ENCODE peak calls at places on chromosomes 16 and 17, in nine cellular contexts. One of them, this sample, is unnamed.

GRCh38 chr17:37239690-37240344 is 136.0 kb upstream of the C17orf78 start:
- DNase-seq in CD4-positive, alpha-beta T cell: no peak
- DNase-seq in body of pancreas: no peak
- DNase-seq in CD8-positive, alpha-beta T cell: no peak
- DNase-seq in kidney: no peak
- DNase-seq in prostate gland: no peak
- DNase-seq in Peyer's patch: no peak
- DNase-seq in endothelial cell: no peak
- DNase-seq in thoracic aorta: no peak
- DNase-seq in this sample: no peak

GRCh38 chr17:79230576-79230975 is 156.0 kb downstream of the ENGASE start:
- DNase-seq in CD4-positive, alpha-beta T cell: no peak
- DNase-seq in body of pancreas: no peak
- DNase-seq in CD8-positive, alpha-beta T cell: no peak
- DNase-seq in kidney: no peak
- DNase-seq in prostate gland: no peak
- DNase-seq in Peyer's patch: no peak
- DNase-seq in endothelial cell: no peak
- DNase-seq in thoracic aorta: no peak
- DNase-seq in this sample: no peak

GRCh38 chr16:22250522-22250921 is 44.4 kb downstream of the EEF2K start:
- DNase-seq in CD4-positive, alpha-beta T cell: no peak
- DNase-seq in body of pancreas: no peak
- DNase-seq in CD8-positive, alpha-beta T cell: no peak
- DNase-seq in kidney: no peak
- DNase-seq in prostate gland: no peak
- DNase-seq in Peyer's patch: no peak
- DNase-seq in endothelial cell: no peak
- DNase-seq in thoracic aorta: no peak
- DNase-seq in this sample: no peak

GRCh38 chr16:4660454-4661007 is 32.8 kb upstream of the NUDT16L1 start:
- DNase-seq in CD4-positive, alpha-beta T cell: peak
- DNase-seq in body of pancreas: peak
- DNase-seq in CD8-positive, alpha-beta T cell: peak
- DNase-seq in kidney: peak
- DNase-seq in prostate gland: no peak
- DNase-seq in Peyer's patch: peak
- DNase-seq in endothelial cell: no peak
- DNase-seq in thoracic aorta: no peak
- DNase-seq in this sample: no peak

GRCh38 chr17:67765623-67766022 is 47.9 kb downstream of the NOL11 start:
- DNase-seq in CD4-positive, alpha-beta T cell: no peak
- DNase-seq in body of pancreas: no peak
- DNase-seq in CD8-positive, alpha-beta T cell: no peak
- DNase-seq in kidney: no peak
- DNase-seq in prostate gland: no peak
- DNase-seq in Peyer's patch: no peak
- DNase-seq in endothelial cell: no peak
- DNase-seq in thoracic aorta: no peak
- DNase-seq in this sample: no peak

GRCh38 chr16:64892843-64893242 is 229.0 kb downstream of the CDH11 start:
- DNase-seq in CD4-positive, alpha-beta T cell: no peak
- DNase-seq in body of pancreas: no peak
- DNase-seq in CD8-positive, alpha-beta T cell: no peak
- DNase-seq in kidney: no peak
- DNase-seq in prostate gland: no peak
- DNase-seq in Peyer's patch: no peak
- DNase-seq in endothelial cell: no peak
- DNase-seq in thoracic aorta: no peak
- DNase-seq in this sample: no peak

GRCh38 chr16:81237282-81237681 is 1.2 kb upstream of the BCO1 start:
- DNase-seq in CD4-positive, alpha-beta T cell: no peak
- DNase-seq in body of pancreas: peak
- DNase-seq in CD8-positive, alpha-beta T cell: no peak
- DNase-seq in kidney: no peak
- DNase-seq in prostate gland: peak
- DNase-seq in Peyer's patch: peak
- DNase-seq in endothelial cell: no peak
- DNase-seq in thoracic aorta: no peak
- DNase-seq in this sample: no peak

GRCh38 chr16:78926723-78927200 is 673.8 kb downstream of the MAF start:
- DNase-seq in CD4-positive, alpha-beta T cell: no peak
- DNase-seq in body of pancreas: no peak
- DNase-seq in CD8-positive, alpha-beta T cell: no peak
- DNase-seq in kidney: no peak
- DNase-seq in prostate gland: no peak
- DNase-seq in Peyer's patch: no peak
- DNase-seq in endothelial cell: no peak
- DNase-seq in thoracic aorta: no peak
- DNase-seq in this sample: no peak

GRCh38 chr16:87957296-87958069 is 6.2 kb downstream of the BANP start:
- DNase-seq in CD4-positive, alpha-beta T cell: no peak
- DNase-seq in body of pancreas: no peak
- DNase-seq in CD8-positive, alpha-beta T cell: no peak
- DNase-seq in kidney: no peak
- DNase-seq in prostate gland: no peak
- DNase-seq in Peyer's patch: no peak
- DNase-seq in endothelial cell: no peak
- DNase-seq in thoracic aorta: no peak
- DNase-seq in this sample: no peak

GRCh38 chr16:87956169-87956770 is 5.0 kb downstream of the BANP start:
- DNase-seq in CD4-positive, alpha-beta T cell: peak
- DNase-seq in body of pancreas: no peak
- DNase-seq in CD8-positive, alpha-beta T cell: peak
- DNase-seq in kidney: no peak
- DNase-seq in prostate gland: no peak
- DNase-seq in Peyer's patch: peak
- DNase-seq in endothelial cell: no peak
- DNase-seq in thoracic aorta: no peak
- DNase-seq in this sample: peak

GRCh38 chr16:87958632-87959031 is 7.4 kb downstream of the BANP start:
- DNase-seq in CD4-positive, alpha-beta T cell: no peak
- DNase-seq in body of pancreas: no peak
- DNase-seq in CD8-positive, alpha-beta T cell: no peak
- DNase-seq in kidney: no peak
- DNase-seq in prostate gland: no peak
- DNase-seq in Peyer's patch: no peak
- DNase-seq in endothelial cell: no peak
- DNase-seq in thoracic aorta: no peak
- DNase-seq in this sample: no peak

GRCh38 chr16:87955302-87956168 is 4.3 kb downstream of the BANP start:
- DNase-seq in CD4-positive, alpha-beta T cell: no peak
- DNase-seq in body of pancreas: no peak
- DNase-seq in CD8-positive, alpha-beta T cell: no peak
- DNase-seq in kidney: no peak
- DNase-seq in prostate gland: no peak
- DNase-seq in Peyer's patch: no peak
- DNase-seq in endothelial cell: no peak
- DNase-seq in thoracic aorta: no peak
- DNase-seq in this sample: no peak

DNA sequence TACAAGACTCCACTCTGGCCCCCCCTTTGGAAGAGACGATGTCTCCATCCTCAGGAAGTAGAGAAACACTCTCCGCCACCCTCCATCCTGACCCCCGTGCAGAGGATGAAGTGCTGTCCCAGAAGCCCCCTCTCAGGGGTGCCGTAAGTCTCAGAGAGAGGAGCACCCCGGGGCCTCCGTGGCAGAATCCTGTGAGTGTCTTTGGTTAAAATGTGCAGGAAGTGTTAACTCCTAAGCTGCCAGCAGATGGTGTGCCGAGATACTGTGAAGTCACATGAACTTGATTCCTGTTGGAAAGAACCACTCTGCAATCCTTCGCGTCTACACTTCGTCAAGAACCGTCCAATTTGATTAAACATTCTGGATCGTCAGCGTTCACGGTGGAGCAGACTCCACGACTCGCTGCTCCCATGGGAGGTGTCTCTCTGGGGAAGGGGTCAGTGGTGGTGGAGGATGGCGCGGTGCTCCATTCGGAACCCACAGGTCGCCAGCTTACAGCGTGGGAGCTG is 5.6 kb downstream of the BANP start:
- DNase-seq in CD4-positive, alpha-beta T cell: no peak
- DNase-seq in body of pancreas: no peak
- DNase-seq in CD8-positive, alpha-beta T cell: no peak
- DNase-seq in kidney: no peak
- DNase-seq in prostate gland: no peak
- DNase-seq in Peyer's patch: no peak
- DNase-seq in endothelial cell: no peak
- DNase-seq in thoracic aorta: no peak
- DNase-seq in this sample: peak
- TF ChIP-seq CTCF in CD4-positive, alpha-beta T cell: no peak
- TF ChIP-seq CTCF in body of pancreas: no peak
- TF ChIP-seq CTCF in CD8-positive, alpha-beta T cell: peak
- TF ChIP-seq CTCF in kidney: no peak
- TF ChIP-seq CTCF in prostate gland: no peak
- TF ChIP-seq CTCF in Peyer's patch: no peak
- TF ChIP-seq CTCF in endothelial cell: no peak
- TF ChIP-seq CTCF in thoracic aorta: no peak
- TF ChIP-seq CTCF in this sample: peak

GRCh38 chr16:57959121-57959520 is 11.8 kb downstream of the CNGB1 start:
- DNase-seq in CD4-positive, alpha-beta T cell: no peak
- DNase-seq in body of pancreas: no peak
- DNase-seq in CD8-positive, alpha-beta T cell: no peak
- DNase-seq in kidney: no peak
- DNase-seq in prostate gland: no peak
- DNase-seq in Peyer's patch: no peak
- DNase-seq in endothelial cell: no peak
- DNase-seq in thoracic aorta: no peak
- DNase-seq in this sample: no peak

GRCh38 chr16:57956270-57956808 is 14.6 kb downstream of the CNGB1 start:
- DNase-seq in CD4-positive, alpha-beta T cell: no peak
- DNase-seq in body of pancreas: no peak
- DNase-seq in CD8-positive, alpha-beta T cell: no peak
- DNase-seq in kidney: peak
- DNase-seq in prostate gland: no peak
- DNase-seq in Peyer's patch: no peak
- DNase-seq in endothelial cell: no peak
- DNase-seq in thoracic aorta: no peak
- DNase-seq in this sample: no peak

GRCh38 chr16:57956924-57957323 is 14.0 kb downstream of the CNGB1 start:
- DNase-seq in CD4-positive, alpha-beta T cell: no peak
- DNase-seq in body of pancreas: no peak
- DNase-seq in CD8-positive, alpha-beta T cell: no peak
- DNase-seq in kidney: peak
- DNase-seq in prostate gland: no peak
- DNase-seq in Peyer's patch: no peak
- DNase-seq in endothelial cell: no peak
- DNase-seq in thoracic aorta: no peak
- DNase-seq in this sample: no peak

GRCh38 chr16:57958544-57958943 is 12.4 kb downstream of the CNGB1 start:
- DNase-seq in CD4-positive, alpha-beta T cell: no peak
- DNase-seq in body of pancreas: no peak
- DNase-seq in CD8-positive, alpha-beta T cell: no peak
- DNase-seq in kidney: no peak
- DNase-seq in prostate gland: no peak
- DNase-seq in Peyer's patch: no peak
- DNase-seq in endothelial cell: no peak
- DNase-seq in thoracic aorta: no peak
- DNase-seq in this sample: no peak

DNA sequence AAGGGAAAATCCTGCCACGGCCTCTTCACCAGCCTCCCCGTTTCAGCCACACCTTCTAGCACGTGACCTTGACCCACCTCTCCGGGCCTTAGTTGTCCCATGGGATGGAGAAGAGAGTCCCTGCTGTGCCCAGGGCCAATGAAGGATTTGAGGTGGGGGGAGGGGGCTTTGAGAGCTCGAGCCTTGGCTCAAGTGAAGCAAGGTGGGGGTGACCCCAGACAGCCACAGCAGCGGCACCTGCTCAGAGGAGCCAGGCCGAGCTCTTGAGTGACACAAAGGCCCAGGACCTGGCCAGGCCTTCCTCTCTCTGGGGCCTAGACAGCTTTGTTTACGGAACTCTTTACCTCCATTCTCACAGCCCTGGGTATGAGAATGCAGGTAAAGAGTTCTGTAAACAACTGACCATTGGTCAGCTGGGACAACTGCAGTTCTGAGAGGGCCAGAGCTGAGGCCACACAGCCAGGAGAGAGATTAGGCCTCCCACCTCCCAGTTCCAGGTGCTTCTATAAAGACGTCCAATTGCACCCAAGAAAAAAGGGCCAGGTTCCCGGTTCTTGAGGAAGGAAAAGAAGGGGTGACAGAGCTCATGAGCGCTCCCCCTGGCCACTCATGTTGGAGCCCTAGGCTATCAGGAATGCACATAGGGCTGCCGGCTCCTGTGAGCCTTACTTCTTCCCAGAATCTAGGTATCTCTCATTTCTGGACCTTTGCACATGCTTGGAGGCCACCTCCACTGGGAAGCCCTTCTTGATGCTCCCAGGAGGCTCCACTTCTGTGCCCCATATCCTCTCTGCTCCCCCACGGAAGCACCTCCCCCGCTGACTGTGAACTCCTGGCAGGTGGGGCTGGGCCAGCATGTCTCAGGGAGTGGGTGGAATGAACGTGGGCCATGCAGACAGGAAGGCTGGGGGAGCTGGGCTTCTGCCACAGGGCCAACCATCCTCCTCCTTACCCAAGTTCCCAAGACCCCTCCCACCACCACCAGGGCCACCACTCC is 13.2 kb downstream of the CNGB1 start:
- DNase-seq in CD4-positive, alpha-beta T cell: no peak
- DNase-seq in body of pancreas: no peak
- DNase-seq in CD8-positive, alpha-beta T cell: no peak
- DNase-seq in kidney: peak
- DNase-seq in prostate gland: no peak
- DNase-seq in Peyer's patch: no peak
- DNase-seq in endothelial cell: no peak
- DNase-seq in thoracic aorta: no peak
- DNase-seq in this sample: no peak
- TF ChIP-seq CTCF in CD4-positive, alpha-beta T cell: no peak
- TF ChIP-seq CTCF in body of pancreas: no peak
- TF ChIP-seq CTCF in CD8-positive, alpha-beta T cell: no peak
- TF ChIP-seq CTCF in kidney: no peak
- TF ChIP-seq CTCF in prostate gland: no peak
- TF ChIP-seq CTCF in Peyer's patch: no peak
- TF ChIP-seq CTCF in endothelial cell: no peak
- TF ChIP-seq CTCF in thoracic aorta: no peak
- TF ChIP-seq CTCF in this sample: no peak

DNA sequence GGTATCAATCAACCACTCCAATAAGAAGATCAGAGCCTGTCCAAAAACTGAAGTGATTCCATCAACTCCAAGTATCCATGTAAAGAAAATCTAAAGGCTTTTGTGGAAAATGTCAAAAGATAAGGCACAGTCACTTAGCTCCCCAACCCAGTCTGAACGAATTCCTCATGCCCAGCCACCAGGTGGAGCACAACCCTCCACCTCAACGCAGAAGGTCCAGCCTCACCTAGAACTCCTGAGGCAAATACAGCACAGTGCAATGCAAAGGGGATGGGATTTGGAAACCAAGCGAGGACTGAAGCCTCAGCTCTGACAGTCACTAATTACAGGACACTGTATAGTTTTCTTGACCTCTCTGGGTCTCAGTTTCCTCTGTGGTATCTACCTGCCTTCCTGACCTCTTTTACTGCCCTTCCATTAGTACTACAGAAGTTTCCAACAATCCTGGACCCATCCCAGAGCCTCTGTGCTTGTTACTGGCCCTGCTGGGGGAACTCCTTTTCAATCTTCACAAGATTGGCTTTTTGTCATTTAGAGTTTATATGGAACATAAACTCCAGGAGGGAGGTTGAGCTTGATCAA is 2.0 kb downstream of the NCBP3 start:
- DNase-seq in CD4-positive, alpha-beta T cell: peak
- DNase-seq in body of pancreas: peak
- DNase-seq in CD8-positive, alpha-beta T cell: peak
- DNase-seq in kidney: no peak
- DNase-seq in prostate gland: no peak
- DNase-seq in Peyer's patch: peak
- DNase-seq in endothelial cell: peak
- DNase-seq in thoracic aorta: no peak
- DNase-seq in this sample: peak
- TF ChIP-seq CTCF in CD4-positive, alpha-beta T cell: peak
- TF ChIP-seq CTCF in body of pancreas: peak
- TF ChIP-seq CTCF in CD8-positive, alpha-beta T cell: peak
- TF ChIP-seq CTCF in kidney: peak
- TF ChIP-seq CTCF in prostate gland: peak
- TF ChIP-seq CTCF in Peyer's patch: peak
- TF ChIP-seq CTCF in endothelial cell: peak
- TF ChIP-seq CTCF in thoracic aorta: peak
- TF ChIP-seq CTCF in this sample: peak

GRCh38 chr17:2415081-2415480 is 14.2 kb upstream of the MNT start:
- DNase-seq in CD4-positive, alpha-beta T cell: no peak
- DNase-seq in body of pancreas: no peak
- DNase-seq in CD8-positive, alpha-beta T cell: no peak
- DNase-seq in kidney: no peak
- DNase-seq in prostate gland: no peak
- DNase-seq in Peyer's patch: no peak
- DNase-seq in endothelial cell: no peak
- DNase-seq in thoracic aorta: no peak
- DNase-seq in this sample: no peak

GRCh38 chr17:2410951-2411350 is 10.1 kb upstream of the MNT start:
- DNase-seq in CD4-positive, alpha-beta T cell: no peak
- DNase-seq in body of pancreas: no peak
- DNase-seq in CD8-positive, alpha-beta T cell: no peak
- DNase-seq in kidney: no peak
- DNase-seq in prostate gland: no peak
- DNase-seq in Peyer's patch: no peak
- DNase-seq in endothelial cell: no peak
- DNase-seq in thoracic aorta: no peak
- DNase-seq in this sample: no peak

GRCh38 chr17:2416010-2416734 is 15.3 kb upstream of the MNT start:
- DNase-seq in CD4-positive, alpha-beta T cell: peak
- DNase-seq in body of pancreas: peak
- DNase-seq in CD8-positive, alpha-beta T cell: peak
- DNase-seq in kidney: peak
- DNase-seq in prostate gland: peak
- DNase-seq in Peyer's patch: peak
- DNase-seq in endothelial cell: peak
- DNase-seq in thoracic aorta: peak
- DNase-seq in this sample: peak

GRCh38 chr17:2414665-2415064 is 13.8 kb upstream of the MNT start:
- DNase-seq in CD4-positive, alpha-beta T cell: no peak
- DNase-seq in body of pancreas: no peak
- DNase-seq in CD8-positive, alpha-beta T cell: no peak
- DNase-seq in kidney: no peak
- DNase-seq in prostate gland: no peak
- DNase-seq in Peyer's patch: no peak
- DNase-seq in endothelial cell: no peak
- DNase-seq in thoracic aorta: no peak
- DNase-seq in this sample: no peak

DNA sequence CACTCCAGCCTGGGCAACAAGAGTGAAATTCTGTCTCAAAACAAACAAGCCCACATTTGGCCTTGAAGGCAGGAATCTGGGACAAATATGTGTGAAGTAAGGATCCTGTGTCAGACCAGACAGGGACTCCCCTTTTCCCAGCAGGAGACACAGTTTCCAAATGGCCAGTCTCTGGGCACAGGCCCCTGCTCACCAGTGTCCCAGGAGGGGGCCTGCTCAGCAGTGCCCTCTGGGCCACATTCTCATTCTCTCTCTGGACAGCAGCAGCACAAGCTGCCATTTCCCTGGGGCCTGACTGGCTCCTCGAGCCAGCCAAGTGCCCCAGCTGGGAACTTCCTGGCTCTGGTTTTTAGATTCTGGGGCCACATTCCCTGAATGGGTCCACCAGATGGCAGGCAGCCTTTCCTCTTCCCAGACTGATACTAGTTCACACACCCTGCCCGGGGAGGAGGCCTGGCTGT is 11.7 kb upstream of the MNT start:
- DNase-seq in CD4-positive, alpha-beta T cell: no peak
- DNase-seq in body of pancreas: peak
- DNase-seq in CD8-positive, alpha-beta T cell: no peak
- DNase-seq in kidney: no peak
- DNase-seq in prostate gland: no peak
- DNase-seq in Peyer's patch: no peak
- DNase-seq in endothelial cell: peak
- DNase-seq in thoracic aorta: no peak
- DNase-seq in this sample: peak
- TF ChIP-seq CTCF in CD4-positive, alpha-beta T cell: no peak
- TF ChIP-seq CTCF in body of pancreas: peak
- TF ChIP-seq CTCF in CD8-positive, alpha-beta T cell: no peak
- TF ChIP-seq CTCF in kidney: no peak
- TF ChIP-seq CTCF in prostate gland: no peak
- TF ChIP-seq CTCF in Peyer's patch: no peak
- TF ChIP-seq CTCF in endothelial cell: no peak
- TF ChIP-seq CTCF in thoracic aorta: no peak
- TF ChIP-seq CTCF in this sample: no peak

This sample was measured in glutamatergic neuron.